ENCODE peak calls at places on chromosome 6, in ten cellular contexts. T is RWPE1; E is HL-60; C is neural crest cell; F is CD8-positive, alpha-beta T cell; S is prostate gland; G is left ventricle myocardium inferior; L is CD4-positive, alpha-beta T cell; V is heart right ventricle; U is psoas muscle. Q is an unnamed sample.

GRCh38 chr6:13526718-13527668 is 39.6 kb upstream of the GFOD1 start:
- DNase-seq in T (peak), E (peak), C (no peak), F (no peak), S (no peak), G (peak), L (peak), V (peak), U (peak), Q (no peak)

GRCh38 chr6:13708679-13709261 is 2.9 kb downstream of the RANBP9 start:
- DNase-seq in T (no peak), E (no peak), C (no peak), F (no peak), S (no peak), G (no peak), L (no peak), V (no peak), U (no peak), Q (no peak)

GRCh38 chr6:14117158-14118090 is at the start of gene CD83:
- DNase-seq in T (peak), E (peak), C (peak), F (peak), S (peak), G (peak), L (peak), V (peak), U (peak), Q (peak)

GRCh38 chr6:168047841-168048723 is 30.9 kb downstream of the FRMD1 start:
- DNase-seq in T (no peak), E (no peak), C (no peak), F (no peak), S (no peak), G (no peak), L (no peak), V (no peak), U (no peak), Q (no peak)

GRCh38 chr6:148980234-148980633 is 233.4 kb downstream of the UST start:
- DNase-seq in T (no peak), E (no peak), C (no peak), F (no peak), S (no peak), G (no peak), L (no peak), V (no peak), U (no peak), Q (no peak)

GRCh38 chr6:89925826-89926225 is 31.6 kb downstream of the GJA10 start:
- DNase-seq in T (peak), E (no peak), C (no peak), F (no peak), S (no peak), G (no peak), L (no peak), V (no peak), U (no peak), Q (no peak)

GRCh38 chr6:152068622-152069261 is 261.3 kb downstream of the ESR1 start:
- DNase-seq in T (no peak), E (no peak), C (no peak), F (no peak), S (no peak), G (no peak), L (no peak), V (no peak), U (no peak), Q (no peak)

GRCh38 chr6:88702956-88703556 is 260.4 kb downstream of the RNGTT start:
- DNase-seq in T (no peak), E (no peak), C (no peak), F (no peak), S (no peak), G (no peak), L (no peak), V (no peak), U (no peak), Q (no peak)

GRCh38 chr6:103405321-103405720 is 1454.4 kb downstream of the HACE1 start:
- DNase-seq in T (no peak), E (no peak), C (no peak), F (no peak), S (no peak), G (no peak), L (no peak), V (no peak), U (no peak), Q (no peak)

GRCh38 chr6:56220078-56220477 is 27.3 kb downstream of the COL21A1 start:
- DNase-seq in T (peak), E (no peak), C (no peak), F (no peak), S (peak), G (no peak), L (no peak), V (no peak), U (no peak), Q (no peak)

DNA sequence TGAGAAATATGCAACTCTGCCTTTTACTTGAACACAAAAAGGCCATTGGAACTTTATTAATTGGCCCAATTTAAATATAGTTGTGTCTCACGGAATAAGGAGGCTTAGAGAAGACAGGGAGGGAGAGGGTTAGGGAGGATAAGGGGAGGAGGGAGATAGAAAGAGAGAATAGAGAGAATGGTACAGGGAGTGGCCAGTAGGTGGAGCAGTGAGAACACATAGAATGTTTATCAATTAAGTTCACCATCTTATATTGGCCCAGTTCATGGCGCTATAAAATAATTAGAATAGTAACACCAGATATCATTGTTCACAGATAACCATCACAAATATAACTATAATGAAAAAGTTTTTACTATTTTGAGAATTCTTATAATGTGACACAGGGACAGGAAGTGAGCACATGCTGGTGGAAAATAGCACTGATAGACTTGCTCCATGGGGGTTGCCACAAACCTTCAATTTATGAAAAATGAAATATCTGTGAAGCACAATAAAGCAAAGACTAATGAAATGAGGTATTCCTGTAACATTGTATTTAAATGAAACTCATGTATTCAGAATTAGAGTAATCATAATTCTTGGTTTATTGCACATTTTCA is 374.1 kb upstream of the MANEA start:
- DNase-seq in T (peak), E (no peak), C (peak), F (no peak), S (peak), G (no peak), L (no peak), V (no peak), U (no peak), Q (no peak)
- TF ChIP-seq CTCF in T (peak), E (peak), C (peak), F (peak), S (peak), G (peak), L (peak), V (peak), U (peak), Q (peak)

GRCh38 chr6:31919624-31920303 is 7.8 kb upstream of the C2 start:
- DNase-seq in T (no peak), E (no peak), C (no peak), F (no peak), S (peak), G (no peak), L (no peak), V (no peak), U (no peak), Q (no peak)
- TF ChIP-seq CTCF in T (no peak), E (no peak), C (no peak), F (no peak), S (no peak), G (no peak), L (no peak), V (no peak), U (no peak), Q (no peak)

DNA sequence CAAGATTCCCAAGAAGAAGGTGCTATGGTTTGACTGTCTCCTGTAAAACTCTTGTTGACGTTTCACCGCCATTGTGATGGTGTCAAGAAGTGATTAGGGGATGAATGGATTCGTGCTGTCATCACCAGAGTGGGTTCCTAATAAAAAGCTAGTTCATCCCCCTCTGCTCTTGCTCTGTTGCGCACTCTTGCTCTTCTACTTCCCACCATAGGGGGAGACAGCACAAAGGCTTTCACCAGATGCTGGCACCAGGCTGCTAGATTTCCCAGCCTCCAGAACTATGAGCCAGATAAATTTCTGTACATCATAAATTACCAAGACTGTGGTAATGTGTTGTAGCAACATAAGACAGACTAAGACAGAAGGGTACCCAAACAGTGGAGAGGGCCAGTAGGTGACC is 21.6 kb upstream of the CCDC28A start:
- DNase-seq in T (no peak), E (no peak), C (no peak), F (no peak), S (no peak), G (no peak), L (no peak), V (no peak), U (no peak), Q (no peak)
- TF ChIP-seq CTCF in T (no peak), E (no peak), C (peak), F (no peak), S (no peak), G (no peak), L (no peak), V (no peak), U (no peak), Q (peak)

GRCh38 chr6:74870403-74870802 is 335.4 kb downstream of the COL12A1 start:
- DNase-seq in T (no peak), E (no peak), C (no peak), F (no peak), S (no peak), G (no peak), L (no peak), V (no peak), U (no peak), Q (no peak)
- TF ChIP-seq CTCF in T (no peak), E (no peak), C (no peak), F (no peak), S (peak), G (peak), L (no peak), V (no peak), U (no peak), Q (no peak)

GRCh38 chr6:93792751-93793150 is 373.4 kb upstream of the EPHA7 start:
- DNase-seq in T (no peak), E (no peak), C (no peak), F (no peak), S (no peak), G (no peak), L (no peak), V (no peak), U (no peak), Q (no peak)
- TF ChIP-seq CTCF in T (no peak), E (no peak), C (no peak), F (no peak), S (no peak), G (no peak), L (no peak), V (no peak), U (no peak), Q (no peak)